ENCODE peak calls at places on chromosomes 4 and X, in seven cellular contexts. One of them, this sample, is unnamed.

GRCh38 chr4:145756244-145756643 is 76.3 kb downstream of the C4orf51 start:
- DNase-seq in T-helper 9 cell: no peak
- DNase-seq in A172: no peak
- DNase-seq in central memory CD4-positive, alpha-beta T cell: no peak
- DNase-seq in activated effector memory CD4-positive, alpha-beta T cell treated with Interleukin-2 at 50 U/mL for 16 hours: no peak
- DNase-seq in Right ventricle myocardium inferior: no peak
- DNase-seq in stimulated activated CD4-positive, alpha-beta T cell treated with anti-CD3 and anti-CD28 coated beads, Interleukin-4, amount 100 ng/mL, for 4 hours: no peak
- DNase-seq in this sample: no peak

GRCh38 chr4:99324978-99325377 is 3.8 kb upstream of the ADH1B start:
- DNase-seq in stimulated activated CD4-positive, alpha-beta T cell treated with anti-CD3 and anti-CD28 coated beads, Interleukin-4, amount 100 ng/mL, for 4 hours: no peak
- DNase-seq in activated effector memory CD4-positive, alpha-beta T cell treated with Interleukin-2 at 50 U/mL for 16 hours: no peak
- DNase-seq in A172: no peak
- DNase-seq in Right ventricle myocardium inferior: no peak
- DNase-seq in T-helper 9 cell: no peak
- DNase-seq in central memory CD4-positive, alpha-beta T cell: no peak
- DNase-seq in this sample: no peak

GRCh38 chr4:184439856-184440592 is 34.3 kb downstream of the IRF2 start:
- DNase-seq in Right ventricle myocardium inferior: peak
- DNase-seq in A172: no peak
- DNase-seq in stimulated activated CD4-positive, alpha-beta T cell treated with anti-CD3 and anti-CD28 coated beads, Interleukin-4, amount 100 ng/mL, for 4 hours: no peak
- DNase-seq in activated effector memory CD4-positive, alpha-beta T cell treated with Interleukin-2 at 50 U/mL for 16 hours: no peak
- DNase-seq in central memory CD4-positive, alpha-beta T cell: no peak
- DNase-seq in T-helper 9 cell: no peak
- DNase-seq in this sample: no peak

GRCh38 chr4:112905728-112906127 is 143.7 kb upstream of the ANK2 start:
- DNase-seq in T-helper 9 cell: no peak
- DNase-seq in Right ventricle myocardium inferior: no peak
- DNase-seq in activated effector memory CD4-positive, alpha-beta T cell treated with Interleukin-2 at 50 U/mL for 16 hours: no peak
- DNase-seq in central memory CD4-positive, alpha-beta T cell: no peak
- DNase-seq in stimulated activated CD4-positive, alpha-beta T cell treated with anti-CD3 and anti-CD28 coated beads, Interleukin-4, amount 100 ng/mL, for 4 hours: no peak
- DNase-seq in A172: peak
- DNase-seq in this sample: no peak

GRCh38 chr4:38266616-38267015 is 306.4 kb downstream of the PTTG2 start:
- DNase-seq in Right ventricle myocardium inferior: no peak
- DNase-seq in stimulated activated CD4-positive, alpha-beta T cell treated with anti-CD3 and anti-CD28 coated beads, Interleukin-4, amount 100 ng/mL, for 4 hours: no peak
- DNase-seq in A172: peak
- DNase-seq in T-helper 9 cell: no peak
- DNase-seq in central memory CD4-positive, alpha-beta T cell: no peak
- DNase-seq in activated effector memory CD4-positive, alpha-beta T cell treated with Interleukin-2 at 50 U/mL for 16 hours: no peak
- DNase-seq in this sample: no peak

GRCh38 chr4:73776363-73776762 is 36.0 kb downstream of the CXCL8 start:
- DNase-seq in Right ventricle myocardium inferior: no peak
- DNase-seq in T-helper 9 cell: no peak
- DNase-seq in stimulated activated CD4-positive, alpha-beta T cell treated with anti-CD3 and anti-CD28 coated beads, Interleukin-4, amount 100 ng/mL, for 4 hours: no peak
- DNase-seq in central memory CD4-positive, alpha-beta T cell: no peak
- DNase-seq in activated effector memory CD4-positive, alpha-beta T cell treated with Interleukin-2 at 50 U/mL for 16 hours: no peak
- DNase-seq in A172: peak
- DNase-seq in this sample: peak

GRCh38 chr4:109185951-109186350 is 116.5 kb downstream of the COL25A1 start:
- DNase-seq in stimulated activated CD4-positive, alpha-beta T cell treated with anti-CD3 and anti-CD28 coated beads, Interleukin-4, amount 100 ng/mL, for 4 hours: no peak
- DNase-seq in T-helper 9 cell: no peak
- DNase-seq in A172: no peak
- DNase-seq in Right ventricle myocardium inferior: no peak
- DNase-seq in activated effector memory CD4-positive, alpha-beta T cell treated with Interleukin-2 at 50 U/mL for 16 hours: no peak
- DNase-seq in central memory CD4-positive, alpha-beta T cell: no peak
- DNase-seq in this sample: no peak

GRCh38 chr4:143692241-143692640 is 8.2 kb downstream of the FREM3 start:
- DNase-seq in central memory CD4-positive, alpha-beta T cell: no peak
- DNase-seq in Right ventricle myocardium inferior: no peak
- DNase-seq in T-helper 9 cell: no peak
- DNase-seq in activated effector memory CD4-positive, alpha-beta T cell treated with Interleukin-2 at 50 U/mL for 16 hours: no peak
- DNase-seq in stimulated activated CD4-positive, alpha-beta T cell treated with anti-CD3 and anti-CD28 coated beads, Interleukin-4, amount 100 ng/mL, for 4 hours: no peak
- DNase-seq in A172: no peak
- DNase-seq in this sample: no peak

GRCh38 chr4:8248091-8248490 is 21.5 kb upstream of the HTRA3 start:
- DNase-seq in stimulated activated CD4-positive, alpha-beta T cell treated with anti-CD3 and anti-CD28 coated beads, Interleukin-4, amount 100 ng/mL, for 4 hours: no peak
- DNase-seq in central memory CD4-positive, alpha-beta T cell: no peak
- DNase-seq in A172: no peak
- DNase-seq in Right ventricle myocardium inferior: no peak
- DNase-seq in T-helper 9 cell: no peak
- DNase-seq in activated effector memory CD4-positive, alpha-beta T cell treated with Interleukin-2 at 50 U/mL for 16 hours: no peak
- DNase-seq in this sample: no peak

GRCh38 chr4:177032341-177032740 is 239.6 kb upstream of the VEGFC start:
- DNase-seq in activated effector memory CD4-positive, alpha-beta T cell treated with Interleukin-2 at 50 U/mL for 16 hours: no peak
- DNase-seq in T-helper 9 cell: no peak
- DNase-seq in central memory CD4-positive, alpha-beta T cell: no peak
- DNase-seq in stimulated activated CD4-positive, alpha-beta T cell treated with anti-CD3 and anti-CD28 coated beads, Interleukin-4, amount 100 ng/mL, for 4 hours: no peak
- DNase-seq in Right ventricle myocardium inferior: no peak
- DNase-seq in A172: no peak
- DNase-seq in this sample: no peak

GRCh38 chr4:82833696-82834313 is 35.2 kb upstream of the SCD5 start:
- DNase-seq in stimulated activated CD4-positive, alpha-beta T cell treated with anti-CD3 and anti-CD28 coated beads, Interleukin-4, amount 100 ng/mL, for 4 hours: no peak
- DNase-seq in A172: peak
- DNase-seq in central memory CD4-positive, alpha-beta T cell: no peak
- DNase-seq in activated effector memory CD4-positive, alpha-beta T cell treated with Interleukin-2 at 50 U/mL for 16 hours: no peak
- DNase-seq in T-helper 9 cell: no peak
- DNase-seq in Right ventricle myocardium inferior: no peak
- DNase-seq in this sample: no peak

GRCh38 chr4:55216871-55217635 is 91.7 kb upstream of the KDR start:
- DNase-seq in Right ventricle myocardium inferior: no peak
- DNase-seq in A172: no peak
- DNase-seq in T-helper 9 cell: no peak
- DNase-seq in stimulated activated CD4-positive, alpha-beta T cell treated with anti-CD3 and anti-CD28 coated beads, Interleukin-4, amount 100 ng/mL, for 4 hours: no peak
- DNase-seq in activated effector memory CD4-positive, alpha-beta T cell treated with Interleukin-2 at 50 U/mL for 16 hours: no peak
- DNase-seq in central memory CD4-positive, alpha-beta T cell: no peak
- DNase-seq in this sample: no peak

GRCh38 chr4:156505341-156505955 is 466.2 kb downstream of the PDGFC start:
- DNase-seq in activated effector memory CD4-positive, alpha-beta T cell treated with Interleukin-2 at 50 U/mL for 16 hours: no peak
- DNase-seq in stimulated activated CD4-positive, alpha-beta T cell treated with anti-CD3 and anti-CD28 coated beads, Interleukin-4, amount 100 ng/mL, for 4 hours: no peak
- DNase-seq in T-helper 9 cell: no peak
- DNase-seq in A172: peak
- DNase-seq in Right ventricle myocardium inferior: peak
- DNase-seq in central memory CD4-positive, alpha-beta T cell: no peak
- DNase-seq in this sample: no peak

GRCh38 chr4:110138546-110138945 is 59.9 kb downstream of the ELOVL6 start:
- DNase-seq in A172: no peak
- DNase-seq in stimulated activated CD4-positive, alpha-beta T cell treated with anti-CD3 and anti-CD28 coated beads, Interleukin-4, amount 100 ng/mL, for 4 hours: no peak
- DNase-seq in Right ventricle myocardium inferior: no peak
- DNase-seq in central memory CD4-positive, alpha-beta T cell: no peak
- DNase-seq in T-helper 9 cell: no peak
- DNase-seq in activated effector memory CD4-positive, alpha-beta T cell treated with Interleukin-2 at 50 U/mL for 16 hours: no peak
- DNase-seq in this sample: no peak

GRCh38 chr4:33890841-33891240 is 2353.5 kb downstream of the ARAP2 start:
- DNase-seq in stimulated activated CD4-positive, alpha-beta T cell treated with anti-CD3 and anti-CD28 coated beads, Interleukin-4, amount 100 ng/mL, for 4 hours: no peak
- DNase-seq in activated effector memory CD4-positive, alpha-beta T cell treated with Interleukin-2 at 50 U/mL for 16 hours: no peak
- DNase-seq in T-helper 9 cell: no peak
- DNase-seq in Right ventricle myocardium inferior: no peak
- DNase-seq in A172: no peak
- DNase-seq in central memory CD4-positive, alpha-beta T cell: no peak
- DNase-seq in this sample: no peak

GRCh38 chrX:13898603-13899002 is 81.7 kb upstream of the GPM6B start:
- DNase-seq in activated effector memory CD4-positive, alpha-beta T cell treated with Interleukin-2 at 50 U/mL for 16 hours: no peak
- DNase-seq in Right ventricle myocardium inferior: no peak
- DNase-seq in T-helper 9 cell: no peak
- DNase-seq in stimulated activated CD4-positive, alpha-beta T cell treated with anti-CD3 and anti-CD28 coated beads, Interleukin-4, amount 100 ng/mL, for 4 hours: no peak
- DNase-seq in A172: peak
- DNase-seq in central memory CD4-positive, alpha-beta T cell: no peak
- DNase-seq in this sample: no peak

GRCh38 chr4:7511509-7511908 is 76.8 kb upstream of the PSAPL1 start:
- DNase-seq in Right ventricle myocardium inferior: no peak
- DNase-seq in A172: no peak
- DNase-seq in T-helper 9 cell: no peak
- DNase-seq in central memory CD4-positive, alpha-beta T cell: no peak
- DNase-seq in stimulated activated CD4-positive, alpha-beta T cell treated with anti-CD3 and anti-CD28 coated beads, Interleukin-4, amount 100 ng/mL, for 4 hours: no peak
- DNase-seq in activated effector memory CD4-positive, alpha-beta T cell treated with Interleukin-2 at 50 U/mL for 16 hours: no peak
- DNase-seq in this sample: no peak

GRCh38 chrX:42131856-42132255 is 208.5 kb upstream of the CASK start:
- DNase-seq in stimulated activated CD4-positive, alpha-beta T cell treated with anti-CD3 and anti-CD28 coated beads, Interleukin-4, amount 100 ng/mL, for 4 hours: no peak
- DNase-seq in T-helper 9 cell: no peak
- DNase-seq in Right ventricle myocardium inferior: no peak
- DNase-seq in activated effector memory CD4-positive, alpha-beta T cell treated with Interleukin-2 at 50 U/mL for 16 hours: no peak
- DNase-seq in central memory CD4-positive, alpha-beta T cell: no peak
- DNase-seq in A172: no peak
- DNase-seq in this sample: no peak

GRCh38 chr4:144750348-144750747 is 104.4 kb downstream of the HHIP start:
- DNase-seq in A172: no peak
- DNase-seq in stimulated activated CD4-positive, alpha-beta T cell treated with anti-CD3 and anti-CD28 coated beads, Interleukin-4, amount 100 ng/mL, for 4 hours: no peak
- DNase-seq in Right ventricle myocardium inferior: no peak
- DNase-seq in T-helper 9 cell: no peak
- DNase-seq in activated effector memory CD4-positive, alpha-beta T cell treated with Interleukin-2 at 50 U/mL for 16 hours: no peak
- DNase-seq in central memory CD4-positive, alpha-beta T cell: no peak
- DNase-seq in this sample: no peak

GRCh38 chrX:129689881-129690280 is 35.1 kb upstream of the APLN start:
- DNase-seq in central memory CD4-positive, alpha-beta T cell: no peak
- DNase-seq in activated effector memory CD4-positive, alpha-beta T cell treated with Interleukin-2 at 50 U/mL for 16 hours: no peak
- DNase-seq in A172: no peak
- DNase-seq in Right ventricle myocardium inferior: no peak
- DNase-seq in T-helper 9 cell: no peak
- DNase-seq in stimulated activated CD4-positive, alpha-beta T cell treated with anti-CD3 and anti-CD28 coated beads, Interleukin-4, amount 100 ng/mL, for 4 hours: no peak
- DNase-seq in this sample: no peak

GRCh38 chr4:123676550-123677229 is 280.1 kb downstream of the SPRY1 start:
- DNase-seq in activated effector memory CD4-positive, alpha-beta T cell treated with Interleukin-2 at 50 U/mL for 16 hours: no peak
- DNase-seq in T-helper 9 cell: no peak
- DNase-seq in Right ventricle myocardium inferior: no peak
- DNase-seq in central memory CD4-positive, alpha-beta T cell: no peak
- DNase-seq in stimulated activated CD4-positive, alpha-beta T cell treated with anti-CD3 and anti-CD28 coated beads, Interleukin-4, amount 100 ng/mL, for 4 hours: no peak
- DNase-seq in A172: no peak
- DNase-seq in this sample: no peak

GRCh38 chrX:155028192-155028591 is 1.5 kb downstream of the FUNDC2 start:
- DNase-seq in stimulated activated CD4-positive, alpha-beta T cell treated with anti-CD3 and anti-CD28 coated beads, Interleukin-4, amount 100 ng/mL, for 4 hours: no peak
- DNase-seq in activated effector memory CD4-positive, alpha-beta T cell treated with Interleukin-2 at 50 U/mL for 16 hours: no peak
- DNase-seq in central memory CD4-positive, alpha-beta T cell: no peak
- DNase-seq in T-helper 9 cell: no peak
- DNase-seq in Right ventricle myocardium inferior: no peak
- DNase-seq in A172: peak
- DNase-seq in this sample: no peak

GRCh38 chr4:183522821-183523220 is 18.0 kb downstream of the ING2 start:
- DNase-seq in central memory CD4-positive, alpha-beta T cell: no peak
- DNase-seq in activated effector memory CD4-positive, alpha-beta T cell treated with Interleukin-2 at 50 U/mL for 16 hours: no peak
- DNase-seq in T-helper 9 cell: no peak
- DNase-seq in Right ventricle myocardium inferior: no peak
- DNase-seq in A172: no peak
- DNase-seq in stimulated activated CD4-positive, alpha-beta T cell treated with anti-CD3 and anti-CD28 coated beads, Interleukin-4, amount 100 ng/mL, for 4 hours: no peak
- DNase-seq in this sample: no peak

GRCh38 chr4:157804986-157805385 is 367.8 kb downstream of the GASK1B start:
- DNase-seq in Right ventricle myocardium inferior: no peak
- DNase-seq in stimulated activated CD4-positive, alpha-beta T cell treated with anti-CD3 and anti-CD28 coated beads, Interleukin-4, amount 100 ng/mL, for 4 hours: no peak
- DNase-seq in activated effector memory CD4-positive, alpha-beta T cell treated with Interleukin-2 at 50 U/mL for 16 hours: no peak
- DNase-seq in central memory CD4-positive, alpha-beta T cell: no peak
- DNase-seq in T-helper 9 cell: no peak
- DNase-seq in A172: no peak
- DNase-seq in this sample: peak

GRCh38 chrX:23634181-23634580 is 33.1 kb upstream of the PRDX4 start:
- DNase-seq in activated effector memory CD4-positive, alpha-beta T cell treated with Interleukin-2 at 50 U/mL for 16 hours: no peak
- DNase-seq in central memory CD4-positive, alpha-beta T cell: no peak
- DNase-seq in A172: no peak
- DNase-seq in stimulated activated CD4-positive, alpha-beta T cell treated with anti-CD3 and anti-CD28 coated beads, Interleukin-4, amount 100 ng/mL, for 4 hours: no peak
- DNase-seq in T-helper 9 cell: no peak
- DNase-seq in Right ventricle myocardium inferior: no peak
- DNase-seq in this sample: peak

GRCh38 chr4:52263612-52264011 is 212.5 kb downstream of the SPATA18 start:
- DNase-seq in T-helper 9 cell: no peak
- DNase-seq in A172: no peak
- DNase-seq in Right ventricle myocardium inferior: no peak
- DNase-seq in central memory CD4-positive, alpha-beta T cell: no peak
- DNase-seq in activated effector memory CD4-positive, alpha-beta T cell treated with Interleukin-2 at 50 U/mL for 16 hours: no peak
- DNase-seq in stimulated activated CD4-positive, alpha-beta T cell treated with anti-CD3 and anti-CD28 coated beads, Interleukin-4, amount 100 ng/mL, for 4 hours: no peak
- DNase-seq in this sample: no peak

GRCh38 chr4:145281224-145281623 is 100.8 kb upstream of the OTUD4 start:
- DNase-seq in activated effector memory CD4-positive, alpha-beta T cell treated with Interleukin-2 at 50 U/mL for 16 hours: no peak
- DNase-seq in stimulated activated CD4-positive, alpha-beta T cell treated with anti-CD3 and anti-CD28 coated beads, Interleukin-4, amount 100 ng/mL, for 4 hours: no peak
- DNase-seq in Right ventricle myocardium inferior: no peak
- DNase-seq in T-helper 9 cell: no peak
- DNase-seq in A172: no peak
- DNase-seq in central memory CD4-positive, alpha-beta T cell: no peak
- DNase-seq in this sample: no peak

GRCh38 chrX:148872881-148873280 is 372.5 kb downstream of the AFF2 start:
- DNase-seq in activated effector memory CD4-positive, alpha-beta T cell treated with Interleukin-2 at 50 U/mL for 16 hours: no peak
- DNase-seq in stimulated activated CD4-positive, alpha-beta T cell treated with anti-CD3 and anti-CD28 coated beads, Interleukin-4, amount 100 ng/mL, for 4 hours: no peak
- DNase-seq in T-helper 9 cell: no peak
- DNase-seq in Right ventricle myocardium inferior: no peak
- DNase-seq in central memory CD4-positive, alpha-beta T cell: no peak
- DNase-seq in A172: no peak
- DNase-seq in this sample: no peak

GRCh38 chrX:152904151-152905080 is 6.5 kb downstream of the ZNF185 start:
- DNase-seq in T-helper 9 cell: peak
- DNase-seq in activated effector memory CD4-positive, alpha-beta T cell treated with Interleukin-2 at 50 U/mL for 16 hours: peak
- DNase-seq in Right ventricle myocardium inferior: no peak
- DNase-seq in central memory CD4-positive, alpha-beta T cell: peak
- DNase-seq in stimulated activated CD4-positive, alpha-beta T cell treated with anti-CD3 and anti-CD28 coated beads, Interleukin-4, amount 100 ng/mL, for 4 hours: peak
- DNase-seq in A172: peak
- DNase-seq in this sample: peak

GRCh38 chr4:79250887-79251286 is 75.0 kb downstream of the NAA11 start:
- DNase-seq in A172: no peak
- DNase-seq in central memory CD4-positive, alpha-beta T cell: no peak
- DNase-seq in Right ventricle myocardium inferior: no peak
- DNase-seq in activated effector memory CD4-positive, alpha-beta T cell treated with Interleukin-2 at 50 U/mL for 16 hours: no peak
- DNase-seq in T-helper 9 cell: no peak
- DNase-seq in stimulated activated CD4-positive, alpha-beta T cell treated with anti-CD3 and anti-CD28 coated beads, Interleukin-4, amount 100 ng/mL, for 4 hours: no peak
- DNase-seq in this sample: no peak